ENCODE peak calls at places on chromosomes 12 and 14, in five cellular contexts. E is stomach, L is lower lobe of right lung, W is IMR-90, U is pancreas. M is an unnamed sample.

GRCh38 chr14:35985504-35986218 is 159.5 kb downstream of the BRMS1L start:
- DNase-seq in L (no peak), E (no peak), U (no peak), W (no peak), M (no peak)

GRCh38 chr12:50842637-50843493 is at the start of gene TMPRSS12:
- DNase-seq in W (no peak), U (peak; percentile 75), E (no peak), L (peak; percentile 62), M (no peak)

GRCh38 chr14:34331728-34332623 is 130.1 kb downstream of the SPTSSA start:
- DNase-seq in E (peak; percentile 72), W (peak; percentile 62), U (peak; percentile 82), L (peak; percentile 70), M (peak; percentile 33)

GRCh38 chr12:100279159-100279558 is 12.2 kb downstream of the SCYL2 start:
- DNase-seq in E (no peak), U (no peak), L (no peak), W (no peak), M (no peak)

GRCh38 chr14:91371011-91371989 is 46.3 kb downstream of the CCDC88C start:
- DNase-seq in L (no peak), E (no peak), U (no peak), W (no peak), M (no peak)

GRCh38 chr12:124734224-124734788 is 129.4 kb downstream of the SCARB1 start:
- DNase-seq in E (no peak), W (peak; percentile 54), U (no peak), L (peak; percentile 84), M (no peak)

GRCh38 chr12:46371718-46372130 is 849 bp downstream of the SLC38A2 start:
- DNase-seq in E (peak; percentile 72), L (peak; percentile 90), W (peak; percentile 44), U (peak; percentile 84), M (no peak)

GRCh38 chr12:98471085-98471484 is 44.3 kb upstream of the TMPO start:
- DNase-seq in U (no peak), W (no peak), E (no peak), L (no peak), M (no peak)

GRCh38 chr12:122080149-122081107 is 1.9 kb downstream of the MLXIP start:
- DNase-seq in L (peak; percentile 72), U (peak; percentile 68), E (peak; percentile 54), W (peak; percentile 86), M (peak; percentile 45)

GRCh38 chr14:30252151-30252550 is 306.8 kb upstream of the G2E3 start:
- DNase-seq in E (no peak), U (no peak), L (no peak), W (no peak), M (no peak)

GRCh38 chr14:75143761-75144527 is 17.1 kb upstream of the NEK9 start:
- DNase-seq in L (no peak), E (no peak), W (no peak), U (no peak), M (no peak)

GRCh38 chr12:50825372-50825838 is 17.3 kb upstream of the TMPRSS12 start:
- DNase-seq in U (no peak), E (no peak), W (peak; percentile 83), L (no peak), M (no peak)

GRCh38 chr14:20438664-20439063 is 2.7 kb upstream of the KLHL33 start:
- DNase-seq in E (no peak), W (no peak), L (no peak), U (no peak), M (no peak)

GRCh38 chr12:110744697-110745264 is 2.1 kb upstream of the PPP1CC start:
- DNase-seq in L (no peak), U (no peak), W (no peak), E (peak; percentile 64), M (no peak)

GRCh38 chr12:111174283-111175108 is 194.4 kb downstream of the PHETA1 start:
- DNase-seq in L (no peak), U (no peak), W (no peak), E (no peak), M (no peak)

GRCh38 chr12:121530600-121531355 is 50.0 kb downstream of the KDM2B start:
- DNase-seq in U (no peak), W (peak; percentile 88), L (peak; percentile 92), E (peak; percentile 61), M (peak; percentile 45)

GRCh38 chr12:88753074-88753473 is 172.8 kb upstream of the KITLG start:
- DNase-seq in W (peak; percentile 29), U (no peak), E (no peak), L (no peak), M (no peak)

GRCh38 chr14:52391866-52392600 is 77.9 kb downstream of the PTGER2 start:
- DNase-seq in E (no peak), L (no peak), U (no peak), W (peak; percentile 48), M (no peak)

GRCh38 chr14:24481622-24482324 is 26.3 kb downstream of the CMA1 start:
- DNase-seq in L (peak; percentile 59), E (peak; percentile 27), U (peak; percentile 54), W (peak; percentile 8), M (no peak)

GRCh38 chr12:110079477-110080400 is 31.4 kb upstream of the C12orf76 start:
- DNase-seq in L (peak; percentile 80), W (peak; percentile 39), E (peak; percentile 44), U (no peak), M (no peak)

GRCh38 chr12:1972260-1972659 is 32.0 kb downstream of the DCP1B start:
- DNase-seq in W (peak; percentile 74), E (no peak), U (no peak), L (no peak), M (no peak)

GRCh38 chr14:61470954-61471279 is 149.5 kb downstream of the PRKCH start:
- DNase-seq in W (no peak), L (no peak), U (no peak), E (no peak), M (no peak)

GRCh38 chr14:74502236-74503019 is 8.9 kb downstream of the ISCA2 start:
- DNase-seq in W (peak; percentile 45), E (no peak), L (no peak), U (no peak), M (no peak)

GRCh38 chr14:90815817-90816662 is at the start of gene TTC7B:
- DNase-seq in U (peak; percentile 84), E (peak; percentile 51), L (peak; percentile 65), W (peak; percentile 24), M (no peak)

GRCh38 chr14:68076451-68076850 is 256.9 kb downstream of the RAD51B start:
- DNase-seq in U (no peak), L (no peak), E (no peak), W (peak; percentile 67), M (no peak)

GRCh38 chr12:109731806-109732205 is 18.2 kb downstream of the FAM222A start:
- DNase-seq in W (no peak), E (peak; percentile 22), L (peak; percentile 6), U (peak; percentile 30), M (no peak)

GRCh38 chr14:77988966-77989365 is 181.2 kb upstream of the NRXN3 start:
- DNase-seq in L (no peak), W (peak; percentile 48), U (no peak), E (no peak), M (no peak)

GRCh38 chr12:94644622-94645021 is 5.7 kb downstream of the TMCC3 start:
- DNase-seq in U (no peak), L (no peak), W (peak; percentile 49), E (no peak), M (no peak)

GRCh38 chr12:94644141-94644575 is 6.2 kb downstream of the TMCC3 start:
- DNase-seq in U (no peak), W (peak; percentile 24), E (no peak), L (peak; percentile 58), M (no peak)

GRCh38 chr12:94650143-94651056 is at the start of gene TMCC3:
- DNase-seq in U (peak; percentile 78), L (peak; percentile 70), E (peak; percentile 63), W (no peak), M (no peak)

GRCh38 chr12:94648578-94648977 is 1.8 kb downstream of the TMCC3 start:
- DNase-seq in E (no peak), L (no peak), W (no peak), U (no peak), M (no peak)

DNA sequence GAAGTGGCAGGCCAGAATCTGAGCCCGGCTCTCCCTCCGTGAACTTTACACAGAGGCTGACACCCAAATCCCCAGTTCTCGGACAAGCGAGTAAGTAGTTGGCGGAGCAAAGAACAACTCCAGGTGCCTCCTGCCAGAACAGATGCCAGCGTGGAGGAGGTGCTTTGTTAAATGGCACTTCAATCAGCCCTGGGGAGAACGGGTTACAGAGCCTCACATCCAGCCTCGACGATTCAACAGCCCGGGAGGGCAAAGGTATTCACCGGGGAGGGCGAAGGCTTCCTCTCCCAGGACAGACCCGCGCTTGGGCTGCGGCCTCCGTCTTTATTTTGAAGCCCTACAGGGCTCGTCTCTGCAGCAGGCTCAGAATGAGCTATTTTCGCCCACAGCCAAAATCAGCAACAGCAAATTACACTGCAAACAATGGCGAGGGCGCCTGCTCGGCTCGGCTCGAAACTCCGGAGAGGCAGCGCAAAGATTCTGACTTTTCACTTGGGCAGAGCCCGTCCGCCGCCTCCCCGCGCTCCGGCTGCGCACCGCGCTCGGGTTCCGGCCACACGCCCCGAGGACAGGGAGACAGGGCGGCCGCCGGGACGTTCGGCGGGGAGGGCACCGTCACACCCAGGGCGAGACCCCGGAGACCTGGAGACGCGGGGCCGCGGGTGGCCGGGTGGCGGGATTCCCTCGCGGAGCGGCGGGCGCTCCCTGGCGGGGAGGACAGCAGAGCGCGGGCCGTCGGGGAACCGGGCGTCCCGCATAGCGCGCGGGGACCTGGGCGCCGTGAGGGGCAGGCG is 811 bp downstream of the TMCC3 start:
- DNase-seq in L (peak; percentile 73), W (peak; percentile 4), E (peak; percentile 64), U (peak; percentile 81), M (no peak)
- TF ChIP-seq CTCF in L (peak; percentile 49), W (peak; percentile 14), E (no peak), U (no peak), M (no peak)

GRCh38 chr12:107875772-107876171 is 101.3 kb downstream of the ASCL4 start:
- DNase-seq in E (no peak), U (no peak), L (no peak), W (no peak), M (no peak)

DNA sequence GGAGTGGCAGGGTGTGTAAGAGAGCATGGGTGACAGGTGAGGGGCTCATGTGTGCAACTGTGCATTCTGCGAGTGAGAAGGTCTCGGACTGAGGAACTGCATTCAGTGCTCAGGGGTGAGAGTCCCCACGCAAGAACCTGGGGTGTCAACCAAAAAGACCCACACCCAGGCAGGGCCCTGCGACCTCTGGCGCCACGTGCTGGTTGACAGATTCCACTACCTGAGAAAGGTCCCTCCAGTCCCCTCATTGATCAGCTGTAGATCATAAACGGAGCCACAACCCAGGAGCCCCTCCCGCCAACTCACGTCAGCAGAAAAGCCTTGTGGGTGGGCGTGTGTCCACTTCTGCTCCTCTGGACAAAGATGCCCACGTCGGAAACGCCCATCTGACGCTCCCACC is 98.7 kb downstream of the ASCL4 start:
- DNase-seq in E (no peak), W (no peak), L (no peak), U (no peak), M (no peak)
- TF ChIP-seq CTCF in E (no peak), W (no peak), L (no peak), U (no peak), M (no peak)

DNA sequence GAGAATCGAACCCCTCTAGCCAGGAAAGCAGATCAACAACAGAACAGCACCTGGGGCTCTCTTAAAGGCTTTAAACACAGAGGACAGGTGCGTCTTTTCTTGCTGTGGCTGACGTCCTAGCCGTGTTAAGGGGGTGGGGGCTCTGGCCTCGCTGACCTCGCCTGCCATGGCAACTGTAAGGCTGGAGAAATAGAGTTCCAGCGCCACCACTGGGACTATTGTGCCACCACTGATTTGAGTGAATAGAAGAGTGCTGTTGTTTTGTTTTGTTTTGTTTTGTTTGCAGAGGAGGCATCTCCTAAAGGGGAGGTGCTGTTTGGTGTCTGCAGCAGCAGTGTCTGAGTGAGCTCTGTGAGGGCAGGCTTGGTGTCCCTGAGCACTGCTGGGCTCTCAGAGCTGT is 34.2 kb upstream of the PRMT8 start:
- DNase-seq in W (no peak), U (no peak), L (no peak), E (no peak), M (no peak)
- TF ChIP-seq CTCF in W (no peak), U (peak; percentile 7), L (no peak), E (no peak), M (no peak)

GRCh38 chr12:115983226-115983798 is 294.2 kb downstream of the MED13L start:
- DNase-seq in E (no peak), L (no peak), U (no peak), W (no peak), M (no peak)
- TF ChIP-seq CTCF in E (no peak), L (peak; percentile 18), U (no peak), W (peak; percentile 25), M (no peak)